ENCODE peak calls at places on chromosomes 12 and 14, in six cellular contexts. Z is suprapubic skin, H is tibial artery, F is aorta, M is OCI-LY7, E is lung. P is an unnamed sample. For H3K4me1, the result is how much of the 10 kb centered on the place peaks cover.

GRCh38 chr12:52171950-52172512 is 19.8 kb downstream of the KRT80 start:
- DNase-seq in Z (no peak), E (no peak), F (no peak), H (no peak), M (no peak), P (peak)

GRCh38 chr12:10695852-10696251 is 22.0 kb upstream of the STYK1 start:
- DNase-seq in F (no peak), E (no peak), M (no peak), H (no peak), Z (no peak), P (no peak)

GRCh38 chr14:75427482-75428229 is at the start of gene JDP2:
- DNase-seq in H (peak), M (peak), Z (peak), F (peak), E (peak), P (peak)

GRCh38 chr12:15274561-15274967 is 47.7 kb upstream of the PTPRO start:
- DNase-seq in F (no peak), H (no peak), M (no peak), Z (no peak), E (peak), P (no peak)

GRCh38 chr12:90404071-90404470 is 550.9 kb downstream of the CCER1 start:
- DNase-seq in H (no peak), E (no peak), M (no peak), F (no peak), Z (no peak), P (no peak)

GRCh38 chr14:67551940-67552339 is 18.9 kb downstream of the PLEKHH1 start:
- DNase-seq in Z (no peak), M (no peak), H (no peak), F (no peak), E (no peak), P (no peak)

GRCh38 chr12:92757599-92758121 is 54.9 kb downstream of the PLEKHG7 start:
- DNase-seq in M (peak), E (no peak), H (no peak), F (no peak), Z (no peak), P (no peak)

GRCh38 chr12:85423947-85424346 is 143.9 kb downstream of the ALX1 start:
- DNase-seq in H (no peak), Z (no peak), E (no peak), M (peak), F (no peak), P (no peak)

GRCh38 chr12:82357845-82358199 is 365 bp downstream of the CCDC59 start:
- DNase-seq in M (no peak), E (no peak), H (no peak), Z (no peak), F (no peak), P (no peak)

GRCh38 chr12:102912258-102912657 is 4.8 kb downstream of the PAH start:
- DNase-seq in M (no peak), Z (no peak), F (no peak), H (no peak), E (no peak), P (no peak)

DNA sequence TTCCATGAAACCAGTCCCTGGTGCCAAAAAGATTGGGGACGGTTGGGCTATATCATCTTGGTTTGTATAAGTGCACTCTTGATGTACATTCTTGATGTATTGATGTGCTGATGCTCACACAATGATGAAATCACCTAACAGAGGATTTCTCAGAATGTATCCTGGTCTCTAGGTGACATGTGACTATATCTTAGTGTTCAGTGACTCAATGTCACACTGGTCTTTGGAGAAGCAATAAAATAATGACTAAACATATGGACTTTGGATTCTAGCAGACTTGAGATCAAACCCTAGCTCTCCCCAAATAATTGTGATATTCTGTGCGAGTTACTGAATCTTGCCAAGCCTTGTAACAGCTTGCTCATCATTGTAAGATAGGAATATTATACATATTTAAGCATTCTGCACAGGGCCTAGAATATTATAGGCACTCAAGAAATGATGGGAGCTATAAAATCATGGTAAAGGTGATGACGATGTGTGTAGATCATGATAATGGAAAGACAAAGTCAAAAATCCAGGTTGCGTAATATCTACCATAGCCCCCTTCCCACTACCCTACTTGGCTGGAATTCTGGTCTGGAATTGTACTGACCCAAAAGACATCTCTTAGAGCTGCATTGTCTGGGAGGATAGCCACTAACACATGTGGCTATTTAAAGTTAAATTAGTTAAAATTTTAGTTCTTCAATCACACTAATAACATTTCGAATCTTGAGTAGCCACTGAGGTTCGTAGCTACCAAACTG is 117.6 kb upstream of the PWP1 start:
- DNase-seq in Z (no peak), H (no peak), M (no peak), F (no peak), E (no peak), P (no peak)
- H3K4me1 ChIP-seq in Z (under half), H (under half), M (under half), F (under half), E (under half), P (under half)

DNA sequence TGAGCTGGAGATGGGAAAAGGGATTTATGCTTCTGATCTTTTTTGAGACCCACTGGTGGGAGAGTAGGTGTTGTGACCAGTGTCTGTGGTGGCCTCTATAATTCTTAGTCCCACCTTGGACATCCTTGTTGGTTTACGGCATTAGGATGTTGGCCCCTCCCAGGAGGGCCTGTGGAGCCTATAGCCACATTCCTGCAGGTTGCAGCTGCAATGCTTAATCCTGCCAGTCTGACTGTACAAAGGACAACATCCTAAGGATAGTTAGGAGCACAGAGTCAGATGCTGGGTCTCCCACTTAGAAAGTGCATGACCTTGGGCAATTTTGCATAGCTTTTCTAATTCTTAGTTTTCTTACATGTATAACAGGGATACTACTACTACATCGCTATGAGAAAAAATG is 150.9 kb upstream of the SLC38A2 start:
- DNase-seq in E (no peak), F (no peak), M (no peak), Z (no peak), H (no peak), P (no peak)
- H3K4me3 ChIP-seq in E (no peak), F (no peak), M (no peak), Z (no peak), H (no peak), P (no peak)

GRCh38 chr12:122106891-122107660 is 28.5 kb downstream of the MLXIP start:
- DNase-seq in M (no peak), E (peak), F (no peak), Z (peak), H (no peak), P (peak)

GRCh38 chr12:122116707-122117535 is 38.4 kb downstream of the MLXIP start:
- DNase-seq in M (no peak), E (no peak), H (peak), F (no peak), Z (no peak), P (peak)

DNA sequence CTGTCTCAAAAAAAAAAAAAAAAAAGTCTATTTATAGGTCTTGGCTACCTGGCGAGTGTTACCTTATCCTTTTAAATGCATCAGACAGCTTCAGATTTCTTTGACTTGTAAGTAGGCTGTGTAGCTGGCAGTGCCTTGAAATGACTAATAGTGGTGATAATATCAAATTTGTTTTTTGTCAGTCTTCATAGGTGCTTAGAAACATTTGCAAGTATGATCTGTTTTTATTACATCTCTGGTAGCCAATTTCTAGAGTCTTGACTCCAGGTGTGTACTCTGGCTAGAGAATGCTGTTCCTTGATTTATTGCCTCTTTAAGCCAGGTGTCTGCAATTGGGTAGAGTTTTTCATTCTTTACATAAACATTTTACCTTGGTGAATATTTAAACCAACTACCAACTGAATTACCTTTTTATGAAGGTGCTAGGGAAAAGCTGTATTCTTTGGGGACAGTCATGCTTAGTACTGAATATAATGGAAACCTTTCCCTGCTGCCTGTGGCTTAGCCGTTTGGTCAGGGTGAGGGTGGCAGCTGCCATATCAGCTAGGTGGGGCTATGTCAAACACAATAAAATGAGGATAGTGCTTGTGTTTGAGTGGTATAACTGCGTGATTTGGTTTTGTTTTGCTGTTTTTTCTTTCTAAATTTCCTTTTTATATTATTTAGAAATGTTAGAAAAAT is 32.7 kb downstream of the MLXIP start:
- DNase-seq in E (no peak), Z (no peak), F (no peak), M (no peak), H (no peak), P (peak)
- H3K4me1 ChIP-seq in E (under half), Z (under half), F (under half), M (under half), H (under half), P (half or more)

GRCh38 chr12:96220902-96221301 is 26.7 kb downstream of the ELK3 start:
- DNase-seq in F (no peak), Z (no peak), H (no peak), M (no peak), E (no peak), P (no peak)

GRCh38 chr12:96219700-96220206 is 25.6 kb downstream of the ELK3 start:
- DNase-seq in H (no peak), M (no peak), E (peak), Z (no peak), F (peak), P (no peak)

GRCh38 chr12:96221391-96221790 is 27.2 kb downstream of the ELK3 start:
- DNase-seq in H (no peak), F (no peak), Z (no peak), M (no peak), E (no peak), P (no peak)

GRCh38 chr12:96215933-96216273 is 21.7 kb downstream of the ELK3 start:
- DNase-seq in M (no peak), Z (peak), E (no peak), F (no peak), H (no peak), P (no peak)

GRCh38 chr12:96218989-96219678 is 25.0 kb downstream of the ELK3 start:
- DNase-seq in H (no peak), M (no peak), Z (no peak), E (no peak), F (no peak), P (no peak)
- H3K4me3 ChIP-seq in H (no peak), M (no peak), Z (peak), E (no peak), F (no peak), P (no peak)

GRCh38 chr14:104567141-104567956 is 12.2 kb upstream of the C14orf180 start:
- DNase-seq in E (no peak), Z (no peak), H (no peak), F (no peak), M (no peak), P (no peak)

GRCh38 chr14:104562606-104563005 is 17.0 kb upstream of the C14orf180 start:
- DNase-seq in F (no peak), E (no peak), H (no peak), Z (no peak), M (no peak), P (no peak)

GRCh38 chr14:104563742-104564615 is 15.6 kb upstream of the C14orf180 start:
- DNase-seq in M (peak), Z (peak), H (peak), F (peak), E (peak), P (peak)

GRCh38 chr14:104563191-104563741 is 16.3 kb upstream of the C14orf180 start:
- DNase-seq in F (no peak), Z (no peak), E (no peak), M (no peak), H (no peak), P (no peak)

GRCh38 chr14:104564744-104565679 is 14.6 kb upstream of the C14orf180 start:
- DNase-seq in Z (no peak), M (no peak), E (no peak), F (no peak), H (no peak), P (no peak)
- H3K4me1 ChIP-seq in Z (under half), M (under half), E (under half), F (under half), H (under half), P (under half)

GRCh38 chr14:24483604-24484252 is 24.3 kb downstream of the CMA1 start:
- DNase-seq in M (no peak), Z (no peak), E (no peak), F (no peak), H (no peak), P (no peak)

DNA sequence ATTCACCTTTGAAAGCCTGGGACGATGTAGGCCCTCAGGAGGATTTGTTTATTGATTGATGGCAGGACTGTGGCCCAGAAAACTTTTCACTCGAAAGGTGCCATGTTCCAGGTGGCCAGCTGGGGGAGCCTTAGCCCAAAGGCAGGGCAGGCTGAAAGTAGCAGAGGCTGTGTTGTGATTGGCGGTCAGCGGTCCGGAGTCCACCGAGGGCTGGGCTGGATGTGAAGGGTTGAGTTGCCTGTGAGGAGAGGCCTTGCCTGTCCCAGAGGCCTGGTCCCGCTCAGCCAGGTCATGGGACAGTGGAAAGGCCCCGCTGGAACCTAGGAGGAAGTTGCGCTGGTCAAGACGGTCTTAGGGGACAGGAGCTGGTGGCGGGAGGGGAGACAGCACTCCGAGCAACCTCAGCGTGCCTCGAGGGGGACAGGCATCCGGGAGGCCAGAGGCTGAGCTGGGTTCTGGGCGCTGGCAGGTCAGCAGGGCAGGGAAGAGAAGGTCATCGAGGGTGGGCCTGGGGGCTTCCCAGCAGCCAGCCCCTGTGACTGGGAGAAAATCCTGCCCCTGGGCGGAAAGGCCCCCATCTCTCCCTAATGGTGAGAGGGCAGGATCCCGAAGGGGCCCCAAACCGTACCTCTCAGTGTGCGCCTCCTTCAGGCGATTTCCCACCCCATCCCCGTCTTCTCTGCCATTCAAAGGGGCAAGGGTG is 26.3 kb downstream of the CMA1 start:
- DNase-seq in Z (no peak), F (no peak), M (peak), E (peak), H (no peak), P (no peak)
- H3K4me3 ChIP-seq in Z (no peak), F (no peak), M (no peak), E (no peak), H (no peak), P (no peak)

DNA sequence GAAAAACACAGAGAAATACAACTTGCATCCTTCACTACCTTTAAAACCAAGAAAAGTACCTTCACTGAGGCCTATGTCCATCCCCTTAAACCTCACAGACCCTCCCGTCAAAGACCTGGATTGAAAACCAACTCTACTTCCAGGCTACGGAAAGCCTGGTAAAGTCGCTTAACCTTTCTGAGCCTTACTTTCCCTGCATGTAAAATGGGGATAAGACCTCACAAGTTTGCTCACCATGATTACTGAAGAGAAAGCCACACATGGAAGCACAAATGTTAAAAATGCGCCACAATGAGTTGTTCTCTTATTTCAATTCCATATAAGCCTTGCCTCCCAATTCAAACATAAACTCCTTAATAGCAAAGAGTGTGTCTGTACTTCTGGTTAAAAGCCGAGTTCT is 8.4 kb downstream of the ACTN1 start:
- DNase-seq in M (no peak), E (no peak), Z (no peak), H (no peak), F (no peak), P (no peak)
- H3K4me1 ChIP-seq in M (under half), E (under half), Z (half or more), H (half or more), F (under half), P (half or more)

DNA sequence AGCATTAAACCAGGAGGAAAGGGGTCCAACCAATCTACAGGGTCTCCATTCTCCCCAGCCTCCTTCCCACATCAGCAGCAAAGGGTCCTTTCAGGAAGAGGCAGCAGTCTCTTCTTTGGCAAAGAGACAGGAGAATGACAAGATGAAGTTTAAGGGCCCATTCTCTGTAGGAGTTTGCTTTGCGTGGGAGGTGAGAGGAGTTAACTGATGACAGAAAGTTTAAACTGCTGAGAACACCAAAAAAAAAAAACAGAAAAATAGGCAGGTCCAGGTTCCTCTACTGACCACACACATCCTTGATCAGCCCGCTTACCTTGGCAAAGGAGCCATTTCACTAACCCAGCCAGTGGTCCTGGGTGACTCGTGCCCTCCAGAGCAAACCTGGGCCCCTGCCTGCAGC is 5.7 kb downstream of the SLC6A13 start:
- DNase-seq in F (no peak), H (no peak), Z (no peak), E (no peak), M (no peak), P (no peak)
- H3K4me3 ChIP-seq in F (no peak), H (no peak), Z (no peak), E (no peak), M (no peak), P (no peak)

GRCh38 chr14:65170768-65171251 is 68.5 kb upstream of the MAX start:
- DNase-seq in Z (no peak), H (no peak), E (no peak), M (peak), F (no peak), P (peak)

GRCh38 chr14:65177551-65177950 is 75.2 kb upstream of the MAX start:
- DNase-seq in F (no peak), H (no peak), M (no peak), Z (no peak), E (no peak), P (no peak)

GRCh38 chr14:65170318-65170717 is 68.0 kb upstream of the MAX start:
- DNase-seq in M (no peak), H (no peak), Z (no peak), F (no peak), E (no peak), P (no peak)

GRCh38 chr14:65169351-65169750 is 67.0 kb upstream of the MAX start:
- DNase-seq in E (no peak), M (peak), H (no peak), F (no peak), Z (no peak), P (no peak)

DNA sequence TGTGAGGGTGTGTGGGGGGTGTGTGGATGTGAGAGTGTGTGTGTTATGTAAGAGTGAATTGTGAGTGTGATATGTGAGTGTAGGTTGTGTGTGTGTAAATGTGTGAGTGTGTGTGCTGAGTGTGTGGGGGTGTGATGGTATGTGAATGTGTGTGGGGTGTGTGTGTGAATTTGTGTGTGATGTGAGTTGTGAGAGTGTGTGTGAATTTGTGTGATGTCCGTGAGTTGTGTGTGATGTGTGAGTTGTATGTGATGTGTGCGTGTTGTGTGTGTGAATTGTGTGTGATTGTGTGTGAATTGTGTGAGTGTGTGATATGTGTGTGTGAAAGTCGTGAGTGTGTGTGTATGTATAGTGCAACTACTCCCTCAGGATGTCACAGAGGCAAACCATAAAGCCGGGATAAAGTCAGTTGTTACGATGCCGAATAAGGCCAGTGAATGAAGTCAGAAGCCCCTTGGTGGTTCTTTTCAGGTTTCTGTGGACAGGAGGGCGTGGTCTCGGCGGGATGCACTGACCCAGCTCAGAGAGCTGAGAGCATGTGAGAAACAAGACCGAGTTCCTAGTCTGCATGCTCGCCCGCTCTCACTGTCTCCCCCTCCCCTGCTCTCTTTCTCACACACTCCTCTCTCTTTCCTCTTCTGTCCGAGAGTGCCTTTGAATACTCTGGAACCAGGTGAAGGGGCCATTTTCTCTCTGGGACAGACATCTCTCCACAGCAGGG is 71.8 kb upstream of the MAX start:
- DNase-seq in H (no peak), E (no peak), M (no peak), F (no peak), Z (no peak), P (no peak)
- H3K4me1 ChIP-seq in H (under half), E (under half), M (under half), F (under half), Z (under half), P (under half)